ENCODE peak calls at places on chromosomes 16 and 17, in five cellular contexts. A is A549, R is IMR-90, Q is GM12878, D is SK-N-SH. G is an unnamed sample.
A peak's percentile ranks its signal among the peaks of the same experiment; 100 is the strongest.

GRCh38 chr17:29705352-29705751 is 82.6 kb upstream of the CORO6 start:
- DNase-seq in D (no peak), R (no peak), Q (no peak), A (no peak), G (no peak)

GRCh38 chr17:27199948-27200347 is 94.0 kb upstream of the WSB1 start:
- DNase-seq in D (no peak), A (no peak), R (peak; percentile 4), Q (no peak), G (peak; percentile 8)

GRCh38 chr17:6420173-6420641 is 14.7 kb downstream of the AIPL1 start:
- DNase-seq in R (peak; percentile 1), Q (no peak), A (peak; percentile 38), D (no peak), G (no peak)

GRCh38 chr16:11432856-11433395 is 87.7 kb downstream of the RMI2 start:
- DNase-seq in D (no peak), A (no peak), R (no peak), Q (no peak), G (no peak)

GRCh38 chr16:2508722-2509400 is 4.9 kb upstream of the ATP6V0C start:
- DNase-seq in Q (no peak), R (no peak), D (no peak), A (no peak), G (no peak)

GRCh38 chr16:29644973-29645698 is 17.9 kb upstream of the SPN start:
- DNase-seq in D (no peak), Q (no peak), A (no peak), R (no peak), G (no peak)

GRCh38 chr16:68643847-68644246 is 1.3 kb upstream of the CDH3 start:
- DNase-seq in Q (no peak), D (no peak), R (no peak), A (no peak), G (no peak)

GRCh38 chr16:30526137-30526822 is at the start of gene ZNF768:
- DNase-seq in D (peak; percentile 94), Q (no peak), R (no peak), A (peak; percentile 44), G (peak; percentile 73)

GRCh38 chr17:59972778-59973177 is 8.2 kb upstream of the RNFT1 start:
- DNase-seq in A (no peak), D (no peak), Q (no peak), R (peak; percentile 9), G (no peak)

GRCh38 chr17:15431766-15432165 is 35.7 kb downstream of the CDRT4 start:
- DNase-seq in Q (no peak), A (no peak), R (no peak), D (no peak), G (no peak)

GRCh38 chr16:8931864-8932263 is 31.8 kb downstream of the USP7 start:
- DNase-seq in D (no peak), R (peak; percentile 68), A (no peak), Q (no peak), G (peak; percentile 55)

GRCh38 chr17:19726615-19727376 is 10.4 kb upstream of the SLC47A2 start:
- DNase-seq in D (no peak), A (no peak), Q (no peak), R (no peak), G (no peak)

GRCh38 chr17:33218657-33219298 is 74.3 kb downstream of the ASIC2 start:
- DNase-seq in A (no peak), Q (no peak), D (no peak), R (peak; percentile 56), G (no peak)

GRCh38 chr17:61126476-61127240 is 273.0 kb upstream of the TBX2 start:
- DNase-seq in R (no peak), D (no peak), A (no peak), Q (no peak), G (no peak)

GRCh38 chr17:1108810-1109605 is 70.8 kb downstream of the ABR start:
- DNase-seq in A (peak; percentile 48), Q (no peak), R (peak; percentile 44), D (peak; percentile 85), G (no peak)

GRCh38 chr17:50918071-50918932 is 52.1 kb upstream of the TOB1 start:
- DNase-seq in R (no peak), Q (no peak), A (no peak), D (no peak), G (no peak)

GRCh38 chr17:70138309-70138865 is 30.9 kb upstream of the KCNJ2 start:
- DNase-seq in D (no peak), Q (no peak), A (no peak), R (no peak), G (no peak)

GRCh38 chr16:12833939-12834338 is 30.3 kb upstream of the CPPED1 start:
- DNase-seq in D (peak; percentile 11), A (peak; percentile 54), Q (no peak), R (no peak), G (no peak)

GRCh38 chr17:55964191-55964590 is 189.1 kb upstream of the ANKFN1 start:
- DNase-seq in D (no peak), Q (no peak), R (no peak), A (no peak), G (no peak)

GRCh38 chr16:70018254-70018653 is 67.1 kb downstream of the CLEC18A start:
- DNase-seq in R (peak; percentile 2), D (peak; percentile 43), Q (peak; percentile 3), A (peak; percentile 10), G (peak; percentile 18)

GRCh38 chr16:87569601-87570559 is 32.4 kb upstream of the JPH3 start:
- DNase-seq in D (peak; percentile 79), A (no peak), Q (no peak), R (no peak), G (no peak)

GRCh38 chr17:64739316-64740058 is 77.4 kb upstream of the SMURF2 start:
- DNase-seq in Q (no peak), R (peak; percentile 84), A (no peak), D (no peak), G (no peak)

GRCh38 chr17:82334622-82335394 is 1.2 kb upstream of the SECTM1 start:
- DNase-seq in D (no peak), Q (no peak), R (peak; percentile 22), A (no peak), G (no peak)

GRCh38 chr16:87324411-87325275 is 7.5 kb upstream of the C16orf95 start:
- DNase-seq in A (peak; percentile 77), R (peak; percentile 10), D (peak; percentile 96), Q (no peak), G (peak; percentile 79)

GRCh38 chr17:19672009-19672837 is 23.7 kb downstream of the ALDH3A2 start:
- DNase-seq in A (no peak), R (peak; percentile 8), D (no peak), Q (no peak), G (no peak)

GRCh38 chr16:3511286-3512180 is 10.7 kb downstream of the CLUAP1 start:
- DNase-seq in R (no peak), A (no peak), D (no peak), Q (no peak), G (no peak)

GRCh38 chr17:55067697-55068439 is 99.3 kb downstream of the STXBP4 start:
- DNase-seq in A (no peak), D (no peak), Q (no peak), R (peak; percentile 50), G (peak; percentile 22)

GRCh38 chr16:53509906-53510703 is 7.1 kb upstream of the AKTIP start:
- DNase-seq in D (peak; percentile 77), Q (no peak), R (peak; percentile 62), A (peak; percentile 58), G (peak; percentile 77)

GRCh38 chr16:68083861-68084503 is 1.2 kb upstream of the NFATC3 start:
- DNase-seq in R (peak; percentile 37), A (no peak), D (no peak), Q (no peak), G (no peak)

GRCh38 chr17:40097931-40098845 is 2.2 kb downstream of the NR1D1 start:
- DNase-seq in A (no peak), Q (no peak), D (no peak), R (no peak), G (peak; percentile 51)

GRCh38 chr16:57165923-57166322 is 19.9 kb downstream of the PSME3IP1 start:
- DNase-seq in A (no peak), D (no peak), Q (no peak), R (peak; percentile 43), G (no peak)

GRCh38 chr17:41825175-41825845 is 10.7 kb downstream of the NT5C3B start:
- DNase-seq in A (no peak), R (no peak), Q (no peak), D (no peak), G (no peak)

GRCh38 chr16:86899156-86899555 is 320.8 kb downstream of the FOXL1 start:
- DNase-seq in D (no peak), A (no peak), Q (no peak), R (no peak), G (no peak)

GRCh38 chr17:78675836-78676235 is 98.6 kb upstream of the DNAH17 start:
- DNase-seq in D (no peak), R (no peak), A (no peak), Q (no peak), G (no peak)

DNA sequence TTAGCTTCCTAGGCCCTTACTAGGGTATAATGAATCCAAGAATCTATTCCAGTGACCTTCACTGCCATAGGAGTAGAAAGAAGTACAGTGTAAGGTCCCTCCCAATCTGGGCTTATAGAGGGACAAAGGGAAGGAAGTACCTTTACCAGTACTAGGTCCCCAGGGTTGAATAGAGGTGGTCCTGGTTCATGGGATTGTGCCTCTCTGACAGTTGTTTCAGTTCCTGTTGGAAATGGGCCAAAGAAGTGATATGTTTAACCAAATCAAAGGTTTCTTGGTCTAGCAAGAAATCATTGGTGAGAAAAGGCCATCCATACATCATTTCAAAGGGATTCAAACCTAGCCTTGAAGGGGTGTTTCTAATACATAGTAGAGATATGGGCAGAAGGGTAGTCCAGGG is 16.0 kb upstream of the ZNHIT3 start:
- DNase-seq in Q (no peak), A (no peak), R (no peak), D (no peak), G (no peak)
- H3K4me1 ChIP-seq in Q (no peaks in the 10 kb centered on the region), A (no peaks in the 10 kb centered on the region), R (no peaks in the 10 kb centered on the region), D (no peaks in the 10 kb centered on the region), G (no peaks in the 10 kb centered on the region)

GRCh38 chr16:60110531-60110930 is 1376.4 kb upstream of the GOT2 start:
- DNase-seq in R (no peak), A (no peak), Q (no peak), D (no peak), G (no peak)
- TF ChIP-seq RCOR1 in R (no peak), A (no peak), Q (no peak), D (no peak), G (no peak)

GRCh38 chr17:48558731-48559608 is 14.1 kb upstream of the HOXB2 start:
- DNase-seq in Q (no peak), R (no peak), D (no peak), A (no peak), G (no peak)
- H3K4me1 ChIP-seq in Q (no peaks in the 10 kb centered on the region), R (peaks cover 68% of the 10 kb centered on the region), D (no peaks in the 10 kb centered on the region), A (peaks cover 24% of the 10 kb centered on the region), G (peaks cover 44% of the 10 kb centered on the region)

GRCh38 chr17:9472541-9472940 is 103.1 kb downstream of the STX8 start:
- DNase-seq in Q (no peak), R (peak; percentile 55), A (no peak), D (no peak), G (no peak)
- TF ChIP-seq RCOR1 in Q (no peak), R (no peak), A (no peak), D (no peak), G (no peak)

GRCh38 chr16:50301626-50302471 is 35.5 kb downstream of the ADCY7 start:
- DNase-seq in A (peak; percentile 33), D (peak; percentile 27), R (peak; percentile 86), Q (no peak), G (no peak)
- H3K4me1 ChIP-seq in A (peaks cover 24% of the 10 kb centered on the region), D (no peaks in the 10 kb centered on the region), R (peaks cover 43% of the 10 kb centered on the region), Q (no peaks in the 10 kb centered on the region), G (no peaks in the 10 kb centered on the region)

G was measured in K562.